ENCODE peak calls at places on chromosomes 12 and 14, in seven cellular contexts. T is mesenchymal stem cell, D is psoas muscle, Z is neural progenitor cell, A is AG04450, M is cardiac muscle cell, J is A549. U is an unnamed sample.

GRCh38 chr12:1908758-1909157 is 9.7 kb downstream of the CACNA2D4 start:
- DNase-seq in T (no peak), D (no peak), Z (no peak), A (no peak), M (no peak), J (no peak), U (no peak)

GRCh38 chr14:51331651-51332367 is 91.8 kb downstream of the TMX1 start:
- DNase-seq in T (peak; percentile 48), D (no peak), Z (no peak), A (no peak), M (peak; percentile 14), J (no peak), U (no peak)

GRCh38 chr14:104093366-104094055 is 8.0 kb downstream of the ASPG start:
- DNase-seq in T (no peak), D (peak; percentile 46), Z (no peak), A (no peak), M (no peak), J (no peak), U (no peak)

GRCh38 chr14:23028800-23029199 is 5.9 kb downstream of the PSMB5 start:
- DNase-seq in T (no peak), D (no peak), Z (no peak), A (no peak), M (no peak), J (no peak), U (no peak)

GRCh38 chr12:126397071-126397571 is 1331.9 kb downstream of the AACS start:
- DNase-seq in T (no peak), D (no peak), Z (no peak), A (no peak), M (peak; percentile 80), J (no peak), U (no peak)

GRCh38 chr14:68862954-68863594 is 70.2 kb upstream of the ZFP36L1 start:
- DNase-seq in T (peak; percentile 84), D (peak; percentile 84), Z (peak; percentile 86), A (peak; percentile 55), M (peak; percentile 90), J (peak; percentile 85), U (peak; percentile 59)

GRCh38 chr12:116924558-116925453 is 14.1 kb downstream of the FBXW8 start:
- DNase-seq in T (peak; percentile 68), D (no peak), Z (no peak), A (peak; percentile 44), M (peak; percentile 57), J (peak; percentile 24), U (peak; percentile 88)

GRCh38 chr14:91302391-91302790 is 57.9 kb upstream of the GPR68 start:
- DNase-seq in T (no peak), D (no peak), Z (no peak), A (no peak), M (no peak), J (no peak), U (no peak)

GRCh38 chr14:93980464-93981201 is 4.3 kb upstream of the ASB2 start:
- DNase-seq in T (no peak), D (peak; percentile 96), Z (no peak), A (peak; percentile 42), M (peak; percentile 7), J (no peak), U (no peak)

GRCh38 chr14:80974338-80975078 is 19.1 kb downstream of the TSHR start:
- DNase-seq in T (no peak), D (no peak), Z (no peak), A (no peak), M (peak; percentile 41), J (no peak), U (no peak)

GRCh38 chr12:116910645-116911449 is at the start of gene FBXW8:
- DNase-seq in T (peak; percentile 76), D (peak; percentile 84), Z (peak; percentile 86), A (peak; percentile 15), M (peak; percentile 87), J (peak; percentile 86), U (peak; percentile 54)

GRCh38 chr12:80165741-80166140 is 66.4 kb downstream of the OTOGL start:
- DNase-seq in T (no peak), D (no peak), Z (no peak), A (no peak), M (no peak), J (no peak), U (no peak)

GRCh38 chr12:114744696-114745095 is 60.7 kb upstream of the TBX3 start:
- DNase-seq in T (no peak), D (no peak), Z (no peak), A (peak; percentile 84), M (no peak), J (no peak), U (no peak)

DNA sequence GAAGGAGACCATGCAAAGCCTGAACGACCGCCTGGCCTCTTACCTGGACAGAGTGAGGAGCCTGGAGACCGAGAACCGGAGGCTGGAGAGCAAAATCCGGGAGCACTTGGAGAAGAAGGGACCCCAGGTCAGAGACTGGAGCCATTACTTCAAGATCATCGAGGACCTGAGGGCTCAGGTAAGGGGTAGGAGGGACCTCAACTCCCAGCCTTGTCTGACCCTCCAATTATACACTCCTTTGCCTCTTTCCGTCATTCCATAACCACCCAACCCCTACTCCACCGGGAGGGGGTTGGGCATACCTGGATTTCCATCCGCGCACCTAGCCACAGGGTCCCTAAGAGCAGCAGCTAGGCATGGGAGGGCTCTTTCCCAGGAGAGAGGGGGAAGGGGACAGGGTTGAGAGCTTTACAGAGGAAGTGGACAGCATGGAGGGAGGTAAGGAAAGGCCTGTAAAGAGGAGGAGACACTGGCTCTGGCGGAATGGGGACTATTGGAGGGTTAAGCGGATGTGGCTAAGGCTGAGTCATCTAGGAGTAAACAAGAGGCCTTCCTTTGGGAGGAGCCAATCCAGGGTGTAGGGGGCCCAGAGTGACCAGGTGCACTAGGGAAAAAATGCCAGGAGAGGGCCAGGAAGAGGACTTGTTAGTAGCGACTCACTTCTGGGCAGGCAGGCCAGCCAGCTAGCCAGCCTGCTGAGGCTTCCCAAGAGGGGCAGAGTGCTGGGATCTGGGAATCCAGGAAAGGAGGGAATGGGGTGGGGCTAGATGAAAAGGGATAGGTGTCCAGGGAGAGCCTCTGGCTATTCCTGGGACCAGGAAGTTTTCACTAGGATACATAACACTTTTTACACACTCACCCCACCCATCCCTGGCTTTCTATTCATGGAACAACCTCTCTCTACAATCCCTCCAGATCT is 754 bp downstream of the KRT18 start:
- DNase-seq in T (peak; percentile 97), D (no peak), Z (peak; percentile 46), A (peak; percentile 73), M (peak; percentile 94), J (peak; percentile 95), U (peak; percentile 93)
- H3K27ac ChIP-seq in T (peak overlapping the region; percentile 96), D (no peak overlapping the region), Z (no peak overlapping the region), A (peak overlapping the region; percentile 61), M (peak overlapping the region; percentile 97), J (peak overlapping the region; percentile 96), U (peak overlapping the region; percentile 80)

GRCh38 chr12:92158711-92159534 is 13.3 kb upstream of the BTG1 start:
- DNase-seq in T (peak; percentile 5), D (no peak), Z (no peak), A (no peak), M (no peak), J (no peak), U (no peak)
- H3K27ac ChIP-seq in T (no peak overlapping the region), D (no peak overlapping the region), Z (no peak overlapping the region), A (no peak overlapping the region), M (peak overlapping the region; percentile 3), J (no peak overlapping the region), U (no peak overlapping the region)

GRCh38 chr12:60227916-60228315 is 632.1 kb downstream of the SLC16A7 start:
- DNase-seq in T (no peak), D (no peak), Z (no peak), A (no peak), M (no peak), J (no peak), U (no peak)

GRCh38 chr12:60235261-60235660 is 639.4 kb downstream of the SLC16A7 start:
- DNase-seq in T (peak; percentile 14), D (no peak), Z (no peak), A (no peak), M (no peak), J (no peak), U (no peak)

GRCh38 chr12:60231976-60232907 is 636.4 kb downstream of the SLC16A7 start:
- DNase-seq in T (no peak), D (no peak), Z (no peak), A (no peak), M (no peak), J (no peak), U (no peak)

GRCh38 chr12:60230103-60230502 is 634.3 kb downstream of the SLC16A7 start:
- DNase-seq in T (no peak), D (no peak), Z (no peak), A (no peak), M (no peak), J (no peak), U (no peak)

DNA sequence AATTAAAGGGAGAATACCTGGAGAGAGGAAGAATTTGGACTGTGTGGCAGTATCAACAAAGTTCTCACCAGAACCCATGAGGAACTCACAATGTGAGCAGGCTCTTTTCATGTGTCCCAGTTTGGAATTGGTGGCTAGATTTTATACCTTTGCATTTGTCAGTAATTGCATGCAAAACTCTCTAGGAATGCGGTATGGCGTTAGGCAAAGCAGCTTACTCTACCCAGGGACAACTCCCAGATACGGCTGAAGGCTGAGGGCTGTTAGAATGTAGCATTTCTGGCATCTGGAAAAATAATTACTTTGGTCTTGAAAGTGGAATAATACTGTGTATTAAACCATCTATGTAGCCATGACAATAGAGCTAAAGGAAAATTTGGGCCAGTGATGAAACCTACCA is 635.5 kb downstream of the SLC16A7 start:
- DNase-seq in T (no peak), D (no peak), Z (peak; percentile 11), A (no peak), M (no peak), J (no peak), U (no peak)
- H3K27ac ChIP-seq in T (no peak overlapping the region), D (no peak overlapping the region), Z (no peak overlapping the region), A (no peak overlapping the region), M (no peak overlapping the region), J (no peak overlapping the region), U (no peak overlapping the region)

GRCh38 chr14:61560323-61560722 is 135.0 kb upstream of the HIF1A start:
- DNase-seq in T (peak; percentile 83), D (no peak), Z (no peak), A (no peak), M (peak; percentile 64), J (peak; percentile 54), U (no peak)

GRCh38 chr14:61557854-61558253 is 137.5 kb upstream of the HIF1A start:
- DNase-seq in T (no peak), D (no peak), Z (no peak), A (no peak), M (no peak), J (no peak), U (no peak)

GRCh38 chr14:61558271-61558670 is 137.0 kb upstream of the HIF1A start:
- DNase-seq in T (no peak), D (no peak), Z (no peak), A (no peak), M (no peak), J (no peak), U (no peak)

GRCh38 chr14:61561144-61561543 is 134.2 kb upstream of the HIF1A start:
- DNase-seq in T (peak; percentile 84), D (no peak), Z (peak; percentile 11), A (no peak), M (peak; percentile 89), J (peak; percentile 86), U (no peak)

DNA sequence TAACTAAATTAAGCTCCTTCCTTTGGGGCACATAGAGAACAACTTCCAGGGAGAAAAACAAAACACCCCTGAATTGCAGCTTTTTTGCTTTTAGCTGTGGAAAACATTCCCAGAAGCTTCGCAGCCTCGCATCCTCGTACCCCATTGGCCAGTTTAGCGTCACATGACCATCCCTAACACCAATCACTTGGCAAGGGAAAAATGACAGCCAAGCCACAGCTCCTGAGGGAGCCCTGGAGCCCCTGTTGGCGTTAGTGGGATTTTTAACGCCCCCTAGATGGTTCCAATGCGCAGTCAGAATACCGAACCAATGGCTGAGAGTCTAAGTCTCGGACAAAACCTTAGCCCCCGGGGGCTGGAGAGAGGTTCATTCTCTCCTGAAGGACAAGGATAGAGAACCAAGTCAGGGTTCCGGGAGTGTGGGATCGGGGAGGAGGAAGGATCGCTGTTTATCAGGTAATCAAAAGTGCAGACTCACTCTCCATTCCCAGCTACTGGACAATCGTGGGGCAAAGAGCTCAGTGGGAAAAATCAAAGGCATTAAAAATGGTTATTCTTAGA is 135.6 kb upstream of the HIF1A start:
- DNase-seq in T (no peak), D (no peak), Z (peak; percentile 1), A (no peak), M (no peak), J (peak; percentile 96), U (no peak)
- H3K27ac ChIP-seq in T (peak overlapping the region; percentile 98), D (peak overlapping the region; percentile 83), Z (no peak overlapping the region), A (peak overlapping the region; percentile 98), M (peak overlapping the region; percentile 89), J (peak overlapping the region; percentile 99), U (no peak overlapping the region)

U was measured in mammary epithelial cell.